ENCODE peak calls at places on chromosomes 2 and 18, in eight cellular contexts. One of them, this sample, is unnamed.

GRCh38 chr2:204033601-204034495 is 97.3 kb downstream of the ICOS start:
- DNase-seq in heart left ventricle: no peak
- DNase-seq in uterus: no peak
- DNase-seq in fibroblast of the conjunctiva: no peak
- DNase-seq in M059J: no peak
- DNase-seq in mucosa of descending colon: no peak
- DNase-seq in osteocyte: no peak
- DNase-seq in stimulated activated CD8-positive, alpha-beta memory T cell treated with anti-CD3 and anti-CD28 coated beads, Interleukin-2, amount 100 ng/mL, for 1 hour: no peak
- DNase-seq in this sample: no peak

GRCh38 chr2:128779301-128780095 is 460.8 kb upstream of the HS6ST1 start:
- DNase-seq in stimulated activated CD8-positive, alpha-beta memory T cell treated with anti-CD3 and anti-CD28 coated beads, Interleukin-2, amount 100 ng/mL, for 1 hour: no peak
- DNase-seq in M059J: no peak
- DNase-seq in mucosa of descending colon: no peak
- DNase-seq in osteocyte: peak; percentile 75
- DNase-seq in uterus: no peak
- DNase-seq in heart left ventricle: peak; percentile 9
- DNase-seq in fibroblast of the conjunctiva: no peak
- DNase-seq in this sample: no peak

GRCh38 chr2:105410554-105410953 is 11.7 kb upstream of the FHL2 start:
- DNase-seq in mucosa of descending colon: no peak
- DNase-seq in uterus: no peak
- DNase-seq in fibroblast of the conjunctiva: no peak
- DNase-seq in osteocyte: no peak
- DNase-seq in heart left ventricle: no peak
- DNase-seq in stimulated activated CD8-positive, alpha-beta memory T cell treated with anti-CD3 and anti-CD28 coated beads, Interleukin-2, amount 100 ng/mL, for 1 hour: no peak
- DNase-seq in M059J: peak; percentile 89
- DNase-seq in this sample: no peak

GRCh38 chr2:170466632-170467031 is 248.5 kb upstream of the SP5 start:
- DNase-seq in stimulated activated CD8-positive, alpha-beta memory T cell treated with anti-CD3 and anti-CD28 coated beads, Interleukin-2, amount 100 ng/mL, for 1 hour: no peak
- DNase-seq in heart left ventricle: no peak
- DNase-seq in uterus: no peak
- DNase-seq in fibroblast of the conjunctiva: no peak
- DNase-seq in M059J: no peak
- DNase-seq in mucosa of descending colon: no peak
- DNase-seq in osteocyte: no peak
- DNase-seq in this sample: no peak

GRCh38 chr2:191222507-191222906 is 22.7 kb upstream of the MYO1B start:
- DNase-seq in heart left ventricle: no peak
- DNase-seq in M059J: no peak
- DNase-seq in osteocyte: no peak
- DNase-seq in mucosa of descending colon: no peak
- DNase-seq in uterus: no peak
- DNase-seq in fibroblast of the conjunctiva: no peak
- DNase-seq in stimulated activated CD8-positive, alpha-beta memory T cell treated with anti-CD3 and anti-CD28 coated beads, Interleukin-2, amount 100 ng/mL, for 1 hour: no peak
- DNase-seq in this sample: no peak

GRCh38 chr18:23244431-23244830 is 109.1 kb downstream of the CABLES1 start:
- DNase-seq in mucosa of descending colon: no peak
- DNase-seq in osteocyte: no peak
- DNase-seq in fibroblast of the conjunctiva: no peak
- DNase-seq in stimulated activated CD8-positive, alpha-beta memory T cell treated with anti-CD3 and anti-CD28 coated beads, Interleukin-2, amount 100 ng/mL, for 1 hour: no peak
- DNase-seq in heart left ventricle: no peak
- DNase-seq in uterus: no peak
- DNase-seq in M059J: no peak
- DNase-seq in this sample: no peak

GRCh38 chr2:116668691-116669090 is 1145.8 kb upstream of the DDX18 start:
- DNase-seq in osteocyte: no peak
- DNase-seq in heart left ventricle: no peak
- DNase-seq in stimulated activated CD8-positive, alpha-beta memory T cell treated with anti-CD3 and anti-CD28 coated beads, Interleukin-2, amount 100 ng/mL, for 1 hour: no peak
- DNase-seq in uterus: no peak
- DNase-seq in M059J: no peak
- DNase-seq in fibroblast of the conjunctiva: no peak
- DNase-seq in mucosa of descending colon: no peak
- DNase-seq in this sample: no peak

GRCh38 chr2:197191177-197191947 is 119.2 kb downstream of the ANKRD44 start:
- DNase-seq in heart left ventricle: no peak
- DNase-seq in stimulated activated CD8-positive, alpha-beta memory T cell treated with anti-CD3 and anti-CD28 coated beads, Interleukin-2, amount 100 ng/mL, for 1 hour: no peak
- DNase-seq in mucosa of descending colon: no peak
- DNase-seq in fibroblast of the conjunctiva: no peak
- DNase-seq in M059J: peak; percentile 41
- DNase-seq in osteocyte: no peak
- DNase-seq in uterus: no peak
- DNase-seq in this sample: no peak

GRCh38 chr18:8548186-8548585 is 61.1 kb upstream of the RAB12 start:
- DNase-seq in mucosa of descending colon: no peak
- DNase-seq in uterus: no peak
- DNase-seq in M059J: peak; percentile 88
- DNase-seq in heart left ventricle: no peak
- DNase-seq in stimulated activated CD8-positive, alpha-beta memory T cell treated with anti-CD3 and anti-CD28 coated beads, Interleukin-2, amount 100 ng/mL, for 1 hour: no peak
- DNase-seq in fibroblast of the conjunctiva: no peak
- DNase-seq in osteocyte: no peak
- DNase-seq in this sample: no peak

GRCh38 chr2:36965751-36966369 is 476 bp downstream of the STRN start:
- DNase-seq in fibroblast of the conjunctiva: no peak
- DNase-seq in heart left ventricle: peak; percentile 67
- DNase-seq in M059J: peak; percentile 34
- DNase-seq in mucosa of descending colon: peak; percentile 86
- DNase-seq in stimulated activated CD8-positive, alpha-beta memory T cell treated with anti-CD3 and anti-CD28 coated beads, Interleukin-2, amount 100 ng/mL, for 1 hour: peak; percentile 8
- DNase-seq in osteocyte: no peak
- DNase-seq in uterus: no peak
- DNase-seq in this sample: no peak

GRCh38 chr2:46376586-46377286 is 79.5 kb downstream of the EPAS1 start:
- DNase-seq in fibroblast of the conjunctiva: no peak
- DNase-seq in heart left ventricle: no peak
- DNase-seq in M059J: no peak
- DNase-seq in uterus: peak; percentile 11
- DNase-seq in osteocyte: peak; percentile 60
- DNase-seq in stimulated activated CD8-positive, alpha-beta memory T cell treated with anti-CD3 and anti-CD28 coated beads, Interleukin-2, amount 100 ng/mL, for 1 hour: no peak
- DNase-seq in mucosa of descending colon: no peak
- DNase-seq in this sample: no peak

GRCh38 chr2:23457990-23458689 is 73.2 kb downstream of the KLHL29 start:
- DNase-seq in heart left ventricle: no peak
- DNase-seq in uterus: no peak
- DNase-seq in mucosa of descending colon: no peak
- DNase-seq in M059J: no peak
- DNase-seq in osteocyte: peak; percentile 64
- DNase-seq in fibroblast of the conjunctiva: peak; percentile 20
- DNase-seq in stimulated activated CD8-positive, alpha-beta memory T cell treated with anti-CD3 and anti-CD28 coated beads, Interleukin-2, amount 100 ng/mL, for 1 hour: no peak
- DNase-seq in this sample: no peak

GRCh38 chr2:229714080-229714735 is at the start of gene DNER:
- DNase-seq in mucosa of descending colon: peak; percentile 57
- DNase-seq in heart left ventricle: no peak
- DNase-seq in stimulated activated CD8-positive, alpha-beta memory T cell treated with anti-CD3 and anti-CD28 coated beads, Interleukin-2, amount 100 ng/mL, for 1 hour: no peak
- DNase-seq in M059J: peak; percentile 24
- DNase-seq in fibroblast of the conjunctiva: no peak
- DNase-seq in uterus: no peak
- DNase-seq in osteocyte: no peak
- DNase-seq in this sample: no peak

GRCh38 chr2:152054593-152054992 is 44.3 kb downstream of the CACNB4 start:
- DNase-seq in mucosa of descending colon: no peak
- DNase-seq in fibroblast of the conjunctiva: peak; percentile 32
- DNase-seq in heart left ventricle: no peak
- DNase-seq in uterus: no peak
- DNase-seq in M059J: peak; percentile 79
- DNase-seq in osteocyte: no peak
- DNase-seq in stimulated activated CD8-positive, alpha-beta memory T cell treated with anti-CD3 and anti-CD28 coated beads, Interleukin-2, amount 100 ng/mL, for 1 hour: no peak
- DNase-seq in this sample: no peak

GRCh38 chr2:109265369-109265768 is 136.4 kb downstream of the SH3RF3 start:
- DNase-seq in heart left ventricle: no peak
- DNase-seq in stimulated activated CD8-positive, alpha-beta memory T cell treated with anti-CD3 and anti-CD28 coated beads, Interleukin-2, amount 100 ng/mL, for 1 hour: no peak
- DNase-seq in M059J: no peak
- DNase-seq in fibroblast of the conjunctiva: no peak
- DNase-seq in mucosa of descending colon: no peak
- DNase-seq in uterus: no peak
- DNase-seq in osteocyte: no peak
- DNase-seq in this sample: no peak

GRCh38 chr2:56055405-56055804 is 128.4 kb upstream of the CCDC85A start:
- DNase-seq in M059J: peak; percentile 15
- DNase-seq in osteocyte: no peak
- DNase-seq in fibroblast of the conjunctiva: no peak
- DNase-seq in uterus: no peak
- DNase-seq in mucosa of descending colon: no peak
- DNase-seq in heart left ventricle: no peak
- DNase-seq in stimulated activated CD8-positive, alpha-beta memory T cell treated with anti-CD3 and anti-CD28 coated beads, Interleukin-2, amount 100 ng/mL, for 1 hour: no peak
- DNase-seq in this sample: no peak

GRCh38 chr18:62200121-62200914 is 13.3 kb downstream of the RELCH start:
- DNase-seq in fibroblast of the conjunctiva: no peak
- DNase-seq in M059J: peak; percentile 37
- DNase-seq in uterus: no peak
- DNase-seq in mucosa of descending colon: no peak
- DNase-seq in stimulated activated CD8-positive, alpha-beta memory T cell treated with anti-CD3 and anti-CD28 coated beads, Interleukin-2, amount 100 ng/mL, for 1 hour: no peak
- DNase-seq in heart left ventricle: no peak
- DNase-seq in osteocyte: no peak
- DNase-seq in this sample: no peak

GRCh38 chr2:127058656-127059252 is 48.2 kb downstream of the BIN1 start:
- DNase-seq in stimulated activated CD8-positive, alpha-beta memory T cell treated with anti-CD3 and anti-CD28 coated beads, Interleukin-2, amount 100 ng/mL, for 1 hour: no peak
- DNase-seq in osteocyte: no peak
- DNase-seq in mucosa of descending colon: peak; percentile 39
- DNase-seq in M059J: no peak
- DNase-seq in heart left ventricle: no peak
- DNase-seq in uterus: no peak
- DNase-seq in fibroblast of the conjunctiva: no peak
- DNase-seq in this sample: no peak

GRCh38 chr18:58900015-58900649 is 35.5 kb downstream of the ZNF532 start:
- DNase-seq in M059J: no peak
- DNase-seq in uterus: no peak
- DNase-seq in mucosa of descending colon: no peak
- DNase-seq in stimulated activated CD8-positive, alpha-beta memory T cell treated with anti-CD3 and anti-CD28 coated beads, Interleukin-2, amount 100 ng/mL, for 1 hour: no peak
- DNase-seq in heart left ventricle: peak; percentile 69
- DNase-seq in fibroblast of the conjunctiva: no peak
- DNase-seq in osteocyte: no peak
- DNase-seq in this sample: no peak

GRCh38 chr2:240320561-240321091 is 114.8 kb upstream of the GPC1 start:
- DNase-seq in uterus: no peak
- DNase-seq in stimulated activated CD8-positive, alpha-beta memory T cell treated with anti-CD3 and anti-CD28 coated beads, Interleukin-2, amount 100 ng/mL, for 1 hour: no peak
- DNase-seq in fibroblast of the conjunctiva: no peak
- DNase-seq in heart left ventricle: no peak
- DNase-seq in mucosa of descending colon: no peak
- DNase-seq in M059J: no peak
- DNase-seq in osteocyte: no peak
- DNase-seq in this sample: no peak

GRCh38 chr2:69196327-69197117 is 183.5 kb downstream of the ANTXR1 start:
- DNase-seq in heart left ventricle: no peak
- DNase-seq in stimulated activated CD8-positive, alpha-beta memory T cell treated with anti-CD3 and anti-CD28 coated beads, Interleukin-2, amount 100 ng/mL, for 1 hour: no peak
- DNase-seq in uterus: peak; percentile 62
- DNase-seq in M059J: peak; percentile 89
- DNase-seq in fibroblast of the conjunctiva: peak; percentile 70
- DNase-seq in mucosa of descending colon: no peak
- DNase-seq in osteocyte: no peak
- DNase-seq in this sample: no peak